ENCODE peak calls at places on chromosomes 2 and 18, in ten cellular contexts. R, W, C, X, O, S, J, G, N and B are unnamed samples.

GRCh38 chr2:186531257-186531775 is 45.3 kb downstream of the ZC3H15 start:
- DNase-seq in R (no peak), W (no peak), C (no peak), X (no peak), O (no peak), S (no peak), J (no peak), G (no peak), N (no peak), B (no peak)

GRCh38 chr2:105143467-105144127 is 97.9 kb upstream of the GPR45 start:
- DNase-seq in R (no peak), W (peak; percentile 13), C (no peak), X (peak; percentile 80), O (no peak), S (peak; percentile 72), J (peak; percentile 36), G (no peak), N (no peak), B (no peak)

GRCh38 chr2:8380026-8380425 is 301.8 kb upstream of the ID2 start:
- DNase-seq in R (no peak), W (no peak), C (no peak), X (no peak), O (no peak), S (no peak), J (no peak), G (no peak), N (no peak), B (no peak)

GRCh38 chr2:221833972-221834371 is 261.9 kb upstream of the EPHA4 start:
- DNase-seq in R (no peak), W (no peak), C (no peak), X (no peak), O (no peak), S (no peak), J (no peak), G (no peak), N (no peak), B (no peak)

GRCh38 chr2:195658541-195658890 is 1.5 kb downstream of the SLC39A10 start:
- DNase-seq in R (no peak), W (peak; percentile 14), C (no peak), X (no peak), O (peak; percentile 90), S (peak; percentile 57), J (peak; percentile 53), G (no peak), N (peak; percentile 88), B (peak; percentile 31)

GRCh38 chr2:238127165-238128060 is 11.1 kb upstream of the KLHL30 start:
- DNase-seq in R (no peak), W (no peak), C (no peak), X (no peak), O (peak; percentile 84), S (no peak), J (no peak), G (no peak), N (peak; percentile 37), B (peak; percentile 18)

GRCh38 chr2:196169521-196169920 is 1.9 kb downstream of the STK17B start:
- DNase-seq in R (no peak), W (no peak), C (no peak), X (no peak), O (no peak), S (no peak), J (no peak), G (no peak), N (peak; percentile 47), B (no peak)

GRCh38 chr2:219520079-219520478 is 5.8 kb downstream of the ASIC4 start:
- DNase-seq in R (no peak), W (no peak), C (no peak), X (no peak), O (no peak), S (peak; percentile 38), J (no peak), G (no peak), N (no peak), B (no peak)

GRCh38 chr2:33518929-33519328 is 42.5 kb downstream of the RASGRP3 start:
- DNase-seq in R (no peak), W (no peak), C (no peak), X (no peak), O (peak; percentile 44), S (no peak), J (peak; percentile 5), G (no peak), N (no peak), B (no peak)

GRCh38 chr18:67650661-67651060 is 134.1 kb upstream of the DSEL start:
- DNase-seq in R (no peak), W (no peak), C (no peak), X (no peak), O (no peak), S (no peak), J (no peak), G (no peak), N (no peak), B (no peak)

GRCh38 chr18:10930078-10930477 is 219.3 kb downstream of the PIEZO2 start:
- DNase-seq in R (no peak), W (no peak), C (no peak), X (no peak), O (no peak), S (no peak), J (no peak), G (no peak), N (no peak), B (no peak)

GRCh38 chr2:51722311-51722710 is 690.4 kb upstream of the NRXN1 start:
- DNase-seq in R (no peak), W (no peak), C (no peak), X (no peak), O (peak; percentile 94), S (no peak), J (no peak), G (no peak), N (peak; percentile 70), B (peak; percentile 15)

GRCh38 chr2:40431600-40431955 is 20.3 kb downstream of the SLC8A1 start:
- DNase-seq in R (no peak), W (no peak), C (no peak), X (peak; percentile 66), O (peak; percentile 37), S (peak; percentile 52), J (no peak), G (no peak), N (peak; percentile 81), B (peak; percentile 72)